ENCODE peak calls at places on chromosomes 6 and 20, in seven cellular contexts. P, Y, A, L, E, W and F are unnamed samples.

GRCh38 chr6:147166360-147166944 is 37.8 kb upstream of the STXBP5 start:
- DNase-seq in L (no peak), Y (no peak), A (no peak), W (no peak), P (no peak), E (no peak), F (no peak)

GRCh38 chr6:69138893-69139494 is 503.9 kb downstream of the ADGRB3 start:
- DNase-seq in E (no peak), Y (no peak), A (no peak), P (no peak), L (no peak), W (no peak), F (no peak)

GRCh38 chr20:6733965-6734364 is 33.5 kb upstream of the BMP2 start:
- DNase-seq in E (no peak), L (no peak), A (no peak), W (no peak), Y (no peak), P (no peak), F (no peak)

GRCh38 chr6:35396991-35397390 is 54.6 kb downstream of the PPARD start:
- DNase-seq in Y (no peak), L (no peak), E (peak; percentile 34), P (no peak), A (no peak), W (no peak), F (no peak)

GRCh38 chr6:35401514-35401913 is 50.6 kb upstream of the FANCE start:
- DNase-seq in L (no peak), E (no peak), W (peak; percentile 89), A (no peak), P (no peak), Y (no peak), F (peak; percentile 87)

GRCh38 chr6:80321011-80321410 is 214.5 kb downstream of the BCKDHB start:
- DNase-seq in W (no peak), A (no peak), P (no peak), Y (no peak), L (no peak), E (no peak), F (no peak)

GRCh38 chr6:127441881-127442280 is 17.3 kb downstream of the KIAA0408 start:
- DNase-seq in A (no peak), P (no peak), Y (no peak), W (no peak), E (no peak), L (no peak), F (no peak)

GRCh38 chr6:119484598-119484997 is 135.0 kb upstream of the MAN1A1 start:
- DNase-seq in Y (no peak), W (no peak), E (peak; percentile 55), P (no peak), L (no peak), A (no peak), F (no peak)

GRCh38 chr6:164035912-164036485 is 621.5 kb downstream of the QKI start:
- DNase-seq in P (no peak), E (no peak), Y (no peak), L (no peak), W (no peak), A (no peak), F (no peak)

GRCh38 chr20:1462834-1463233 is 3.8 kb downstream of the NSFL1C start:
- DNase-seq in W (peak; percentile 10), Y (no peak), P (no peak), E (no peak), L (no peak), A (no peak), F (no peak)

GRCh38 chr6:38989064-38989463 is 59.5 kb upstream of the GLP1R start:
- DNase-seq in P (no peak), Y (no peak), W (no peak), L (no peak), E (no peak), A (no peak), F (no peak)

DNA sequence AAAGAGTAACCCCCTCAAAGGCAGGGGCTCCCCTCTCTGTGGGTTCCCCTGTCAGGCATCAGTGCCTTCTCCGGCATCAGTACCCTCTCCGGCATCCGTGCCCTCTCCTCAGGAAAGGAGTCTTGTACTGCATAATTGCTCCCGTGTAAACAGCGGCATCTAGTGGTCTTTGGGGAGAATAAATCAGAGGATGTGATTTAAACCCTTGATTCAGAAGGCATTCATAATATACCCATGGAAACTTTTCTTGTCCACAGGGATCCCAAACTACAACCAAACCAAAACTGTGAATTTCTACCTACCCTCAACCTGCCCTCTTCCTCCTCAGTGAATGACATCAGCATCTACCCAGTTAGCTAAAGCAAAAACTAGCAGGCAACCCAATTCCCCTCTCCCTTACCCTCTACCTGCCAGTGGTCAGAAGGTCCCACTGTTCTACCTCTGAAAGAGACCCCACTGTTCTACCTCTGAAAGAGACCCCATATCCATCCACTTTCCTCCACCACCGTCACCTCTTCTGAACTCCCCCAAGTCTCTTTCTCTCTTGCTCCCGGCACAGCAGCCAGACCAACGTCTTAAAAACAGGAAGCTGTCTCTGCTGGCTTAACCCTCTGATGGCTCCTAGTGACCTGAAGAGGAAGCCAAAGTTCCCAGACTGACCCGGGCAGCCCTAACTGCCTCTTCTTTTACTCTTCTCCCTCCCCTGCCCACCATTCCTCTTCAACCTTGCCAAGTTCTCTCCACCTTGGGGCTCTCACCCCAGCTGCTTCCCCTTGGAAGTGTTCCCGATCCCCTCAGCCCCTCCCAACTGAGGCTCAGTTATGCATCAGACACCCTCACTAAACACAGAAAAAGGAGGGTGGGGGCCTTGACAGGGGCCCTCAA is 27.2 kb downstream of the UBE2V1 start:
- DNase-seq in P (peak; percentile 34), Y (no peak), L (no peak), A (no peak), E (no peak), W (peak; percentile 46), F (peak; percentile 54)
- TF ChIP-seq POLR2A in P (no peak), Y (no peak), L (no peak), A (no peak), E (no peak), W (no peak), F (no peak)

DNA sequence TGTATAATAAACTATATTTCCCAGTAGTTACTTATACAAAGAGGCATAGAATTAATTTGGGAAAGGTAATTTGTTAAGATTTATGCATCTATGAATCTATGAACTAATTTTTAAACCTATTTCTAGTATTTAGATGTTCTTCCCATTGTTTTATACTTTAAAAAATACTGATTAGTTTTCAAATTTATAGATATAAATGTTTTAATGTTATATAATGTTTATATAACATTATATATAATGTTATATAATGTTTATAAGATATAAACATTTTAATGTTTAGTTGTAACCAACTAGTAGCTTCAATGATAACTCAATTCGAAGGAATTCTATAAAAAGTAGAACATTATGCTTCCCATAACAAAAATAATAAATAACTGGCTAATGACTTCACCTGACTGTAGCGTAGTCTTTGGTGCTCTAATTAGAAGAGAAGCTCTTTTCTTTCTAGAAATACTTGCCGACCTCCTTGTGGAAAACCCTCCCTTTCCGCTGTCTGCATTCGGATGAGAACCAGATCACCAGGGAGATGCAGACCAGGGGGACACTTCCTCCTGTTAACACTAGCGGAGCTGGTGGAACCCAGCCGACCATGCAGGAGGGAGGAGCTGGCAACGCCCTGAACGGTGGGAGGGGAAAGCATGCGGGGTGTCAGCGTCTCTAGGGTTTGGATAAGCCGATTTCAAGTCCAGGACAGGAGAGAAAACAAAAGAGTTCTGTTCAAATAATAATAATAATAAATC is 158.4 kb downstream of the OR2B2 start:
- DNase-seq in P (no peak), E (peak; percentile 33), W (peak; percentile 71), L (peak; percentile 90), A (no peak), Y (no peak), F (peak; percentile 53)
- TF ChIP-seq CTCF in P (no peak), E (no peak), W (no peak), L (no peak), A (no peak), Y (no peak), F (no peak)

GRCh38 chr20:21027569-21027968 is 78.6 kb downstream of the LINC00237 start:
- DNase-seq in E (no peak), W (no peak), Y (no peak), A (no peak), L (no peak), P (no peak), F (no peak)
- H3K27ac ChIP-seq in E (no peak overlapping the region), W (no peak overlapping the region), Y (no peak overlapping the region), A (no peak overlapping the region), L (no peak overlapping the region), P (no peak overlapping the region), F (no peak overlapping the region)

DNA sequence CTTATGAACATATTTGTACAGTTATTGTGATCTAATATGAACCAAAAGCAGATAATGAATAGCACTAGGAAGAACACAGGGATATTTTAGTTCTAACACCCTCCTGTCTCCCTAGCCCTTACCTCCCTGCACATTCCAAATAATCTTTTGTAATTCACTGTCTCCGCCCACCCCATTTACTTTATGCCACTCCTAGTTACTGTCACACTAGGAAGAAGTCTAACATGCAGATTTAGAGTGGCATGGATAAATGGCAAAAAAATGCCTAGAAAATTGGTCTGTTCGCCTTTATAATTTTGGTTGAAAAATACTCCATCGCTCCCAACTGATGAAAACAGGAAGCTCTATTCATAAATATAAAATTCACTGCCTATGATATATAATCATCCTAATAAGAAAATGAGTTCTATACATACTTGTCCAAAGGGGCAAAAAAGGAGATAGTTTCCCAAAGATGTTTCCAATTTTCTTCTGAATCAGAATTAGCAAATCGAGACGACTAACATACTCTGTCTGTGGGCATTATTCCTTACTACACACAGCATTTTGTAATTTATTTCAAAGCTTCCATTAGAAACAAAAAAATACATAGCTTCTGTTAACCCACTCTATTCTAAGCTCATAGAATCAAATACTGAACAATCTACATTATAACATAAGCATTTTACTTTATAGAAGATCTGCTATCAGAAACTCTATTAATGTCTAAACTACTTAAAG is 1.3 kb upstream of the RUNX2 start:
- DNase-seq in L (no peak), W (no peak), E (no peak), A (no peak), P (no peak), Y (no peak), F (no peak)
- TF ChIP-seq POLR2A in L (no peak), W (no peak), E (no peak), A (no peak), P (no peak), Y (no peak), F (no peak)

GRCh38 chr6:138001750-138002349 is 105.4 kb downstream of the PERP start:
- DNase-seq in P (peak; percentile 87), A (peak; percentile 59), W (peak; percentile 59), L (no peak), E (peak; percentile 56), Y (no peak), F (peak; percentile 64)

GRCh38 chr6:138007014-138007472 is 100.2 kb downstream of the PERP start:
- DNase-seq in W (no peak), A (no peak), P (no peak), E (no peak), Y (no peak), L (no peak), F (peak; percentile 52)

GRCh38 chr6:138005846-138006245 is 101.4 kb downstream of the PERP start:
- DNase-seq in Y (no peak), A (no peak), L (no peak), P (no peak), W (no peak), E (no peak), F (no peak)

GRCh38 chr6:138000955-138001354 is 106.3 kb downstream of the PERP start:
- DNase-seq in W (no peak), P (no peak), A (no peak), L (no peak), Y (no peak), E (no peak), F (no peak)

GRCh38 chr6:138004423-138005287 is 102.6 kb downstream of the PERP start:
- DNase-seq in P (peak; percentile 54), Y (no peak), W (no peak), E (no peak), L (no peak), A (no peak), F (no peak)
- TF ChIP-seq CTCF in P (peak; percentile 11), Y (no peak), W (peak; percentile 39), E (no peak), L (peak; percentile 33), A (no peak), F (no peak)